ENCODE peak calls at places on chromosomes 2 and 18, in ten cellular contexts. A, F, Q, R, G, K, Z, N, X and S are unnamed samples.

GRCh38 chr2:12151716-12152115 is 405.3 kb downstream of the LPIN1 start:
- DNase-seq in A (no peak), F (no peak), Q (no peak), R (no peak), G (no peak), K (no peak), Z (no peak), N (no peak), X (no peak), S (no peak)

GRCh38 chr18:62436636-62437519 is 85.9 kb upstream of the ZCCHC2 start:
- DNase-seq in A (peak), F (peak), Q (no peak), R (no peak), G (no peak), K (peak), Z (no peak), N (peak), X (peak), S (no peak)

GRCh38 chr2:231449503-231450054 is 14.7 kb downstream of the NCL start:
- DNase-seq in A (no peak), F (no peak), Q (no peak), R (no peak), G (no peak), K (no peak), Z (peak), N (no peak), X (no peak), S (no peak)

GRCh38 chr2:74119324-74119723 is 28.4 kb downstream of the BOLA3 start:
- DNase-seq in A (no peak), F (peak), Q (no peak), R (no peak), G (no peak), K (no peak), Z (no peak), N (peak), X (no peak), S (no peak)

GRCh38 chr18:50410894-50411293 is 36.0 kb downstream of the SKA1 start:
- DNase-seq in A (no peak), F (peak), Q (no peak), R (no peak), G (peak), K (peak), Z (no peak), N (peak), X (no peak), S (no peak)

GRCh38 chr2:73902284-73902683 is 9.5 kb downstream of the ACTG2 start:
- DNase-seq in A (no peak), F (no peak), Q (no peak), R (no peak), G (no peak), K (no peak), Z (no peak), N (no peak), X (no peak), S (no peak)

GRCh38 chr2:207091175-207091574 is 74.6 kb downstream of the KLF7 start:
- DNase-seq in A (no peak), F (no peak), Q (no peak), R (no peak), G (no peak), K (no peak), Z (no peak), N (peak), X (no peak), S (no peak)

GRCh38 chr2:70301344-70302194 is at the start of gene FAM136A:
- DNase-seq in A (peak), F (peak), Q (peak), R (peak), G (peak), K (peak), Z (peak), N (peak), X (peak), S (peak)

GRCh38 chr2:8312861-8313768 is 368.7 kb upstream of the ID2 start:
- DNase-seq in A (no peak), F (peak), Q (peak), R (no peak), G (peak), K (peak), Z (no peak), N (no peak), X (no peak), S (no peak)

GRCh38 chr2:51997571-51997970 is 965.6 kb upstream of the NRXN1 start:
- DNase-seq in A (no peak), F (no peak), Q (no peak), R (no peak), G (no peak), K (no peak), Z (no peak), N (peak), X (no peak), S (no peak)
- TF ChIP-seq CTCF in A (no peak), F (no peak), Q (no peak), R (no peak), G (peak), K (no peak), Z (no peak), N (peak), X (no peak), S (no peak)

DNA sequence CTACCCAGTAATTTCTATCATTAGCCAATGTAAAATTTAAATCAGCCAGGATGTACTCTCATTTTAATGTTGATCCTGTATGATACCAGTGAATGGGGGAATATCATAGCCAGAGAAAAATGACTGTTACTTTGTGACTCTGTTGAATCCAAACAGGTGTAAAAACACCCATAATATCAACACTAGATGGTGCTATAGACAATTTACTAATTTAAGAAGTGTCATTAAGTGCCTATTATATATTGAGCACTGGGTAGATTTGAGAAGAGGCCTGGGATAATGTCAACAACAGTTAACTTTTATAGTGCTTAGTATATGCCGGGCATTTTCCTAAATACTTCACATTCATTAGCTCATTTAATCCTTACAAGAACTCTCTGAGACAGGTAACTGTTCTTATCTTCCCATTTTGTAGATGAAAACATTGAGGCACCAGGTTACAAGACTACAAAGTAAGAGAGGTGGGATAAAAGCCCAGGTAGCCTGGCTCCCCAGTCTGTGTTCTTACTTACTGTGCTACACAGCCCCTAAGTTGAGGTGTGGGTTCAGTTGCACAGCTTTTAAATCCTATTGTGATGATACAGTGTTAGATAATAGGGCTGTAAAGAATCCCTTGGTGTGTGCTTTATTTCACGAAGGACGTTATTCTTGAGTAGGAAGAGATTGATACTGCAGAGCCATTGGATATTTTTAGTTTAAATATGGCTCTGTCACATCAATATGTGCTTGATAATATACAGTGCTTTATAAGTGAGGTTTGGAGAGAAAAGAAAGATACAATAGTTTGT is 325.5 kb downstream of the AGPS start:
- DNase-seq in A (no peak), F (no peak), Q (no peak), R (no peak), G (no peak), K (no peak), Z (no peak), N (no peak), X (no peak), S (no peak)
- TF ChIP-seq CTCF in A (no peak), F (no peak), Q (peak), R (peak), G (peak), K (no peak), Z (peak), N (peak), X (no peak), S (no peak)

GRCh38 chr2:184611221-184612085 is 13.1 kb downstream of the ZNF804A start:
- DNase-seq in A (no peak), F (peak), Q (no peak), R (no peak), G (no peak), K (peak), Z (no peak), N (peak), X (no peak), S (no peak)
- TF ChIP-seq CTCF in A (no peak), F (no peak), Q (no peak), R (peak), G (peak), K (peak), Z (peak), N (peak), X (peak), S (peak)

GRCh38 chr2:17148298-17149228 is 369.7 kb downstream of the RAD51AP2 start:
- DNase-seq in A (no peak), F (peak), Q (no peak), R (no peak), G (no peak), K (no peak), Z (peak), N (peak), X (peak), S (no peak)
- TF ChIP-seq CTCF in A (no peak), F (peak), Q (peak), R (peak), G (peak), K (no peak), Z (peak), N (peak), X (peak), S (no peak)